ENCODE peak calls at places on chromosomes 2 and 18, in four cellular contexts. One of them, this sample, is unnamed.

GRCh38 chr2:234450431-234451095 is 46.3 kb downstream of the ARL4C start:
- DNase-seq in Peyer's patch: no peak
- DNase-seq in GM12892: no peak
- DNase-seq in body of pancreas: no peak
- DNase-seq in this sample: no peak

GRCh38 chr2:12596771-12597170 is 120.0 kb upstream of the TRIB2 start:
- DNase-seq in Peyer's patch: no peak
- DNase-seq in GM12892: no peak
- DNase-seq in body of pancreas: no peak
- DNase-seq in this sample: no peak

GRCh38 chr2:226903179-226903578 is 67.3 kb downstream of the RHBDD1 start:
- DNase-seq in Peyer's patch: no peak
- DNase-seq in GM12892: no peak
- DNase-seq in body of pancreas: no peak
- DNase-seq in this sample: no peak

GRCh38 chr18:8890957-8891464 is 185.7 kb downstream of the MTCL1 start:
- DNase-seq in Peyer's patch: peak
- DNase-seq in GM12892: no peak
- DNase-seq in body of pancreas: no peak
- DNase-seq in this sample: peak

GRCh38 chr18:46387426-46388131 is 269.4 kb downstream of the LOXHD1 start:
- DNase-seq in Peyer's patch: no peak
- DNase-seq in GM12892: no peak
- DNase-seq in body of pancreas: no peak
- DNase-seq in this sample: no peak

GRCh38 chr2:174442546-174443510 is 44.0 kb downstream of the GPR155 start:
- DNase-seq in Peyer's patch: no peak
- DNase-seq in GM12892: no peak
- DNase-seq in body of pancreas: no peak
- DNase-seq in this sample: no peak

GRCh38 chr2:3563521-3563976 is 5.4 kb upstream of the RNASEH1 start:
- DNase-seq in Peyer's patch: peak
- DNase-seq in GM12892: peak
- DNase-seq in body of pancreas: no peak
- DNase-seq in this sample: peak

GRCh38 chr18:23250893-23251656 is 115.8 kb downstream of the CABLES1 start:
- DNase-seq in Peyer's patch: peak
- DNase-seq in GM12892: no peak
- DNase-seq in body of pancreas: no peak
- DNase-seq in this sample: no peak

GRCh38 chr2:101493074-101493473 is 18.2 kb upstream of the RFX8 start:
- DNase-seq in Peyer's patch: no peak
- DNase-seq in GM12892: no peak
- DNase-seq in body of pancreas: no peak
- DNase-seq in this sample: no peak

GRCh38 chr2:7020059-7020458 is 102.8 kb downstream of the RNF144A start:
- DNase-seq in Peyer's patch: no peak
- DNase-seq in GM12892: no peak
- DNase-seq in body of pancreas: no peak
- DNase-seq in this sample: no peak

GRCh38 chr2:149740490-149740889 is 152.9 kb upstream of the MMADHC start:
- DNase-seq in Peyer's patch: no peak
- DNase-seq in GM12892: no peak
- DNase-seq in body of pancreas: no peak
- DNase-seq in this sample: no peak

GRCh38 chr18:68797901-68798300 is at the start of gene CCDC102B:
- DNase-seq in Peyer's patch: no peak
- DNase-seq in GM12892: no peak
- DNase-seq in body of pancreas: no peak
- DNase-seq in this sample: no peak

GRCh38 chr2:10762651-10763460 is 41.4 kb downstream of the ATP6V1C2 start:
- DNase-seq in Peyer's patch: no peak
- DNase-seq in GM12892: no peak
- DNase-seq in body of pancreas: no peak
- DNase-seq in this sample: no peak

GRCh38 chr2:237603718-237604362 is 13.3 kb upstream of the RAB17 start:
- DNase-seq in Peyer's patch: peak
- DNase-seq in GM12892: peak
- DNase-seq in body of pancreas: no peak
- DNase-seq in this sample: no peak

GRCh38 chr2:157471078-157471477 is 27.2 kb upstream of the CYTIP start:
- DNase-seq in Peyer's patch: no peak
- DNase-seq in GM12892: no peak
- DNase-seq in body of pancreas: no peak
- DNase-seq in this sample: no peak

GRCh38 chr2:213151437-213152064 is at the start of gene IKZF2:
- DNase-seq in Peyer's patch: peak
- DNase-seq in GM12892: peak
- DNase-seq in body of pancreas: peak
- DNase-seq in this sample: peak

GRCh38 chr2:26049641-26050040 is 15.8 kb downstream of the RAB10 start:
- DNase-seq in Peyer's patch: no peak
- DNase-seq in GM12892: no peak
- DNase-seq in body of pancreas: no peak
- DNase-seq in this sample: no peak

GRCh38 chr2:226063704-226064390 is 664.3 kb downstream of the NYAP2 start:
- DNase-seq in Peyer's patch: no peak
- DNase-seq in GM12892: no peak
- DNase-seq in body of pancreas: no peak
- DNase-seq in this sample: no peak

GRCh38 chr18:23629444-23629946 is 33.2 kb downstream of the ANKRD29 start:
- DNase-seq in Peyer's patch: peak
- DNase-seq in GM12892: no peak
- DNase-seq in body of pancreas: no peak
- DNase-seq in this sample: no peak

GRCh38 chr2:239214725-239215124 is 186.1 kb downstream of the HDAC4 start:
- DNase-seq in Peyer's patch: no peak
- DNase-seq in GM12892: no peak
- DNase-seq in body of pancreas: no peak
- DNase-seq in this sample: no peak

GRCh38 chr2:24439280-24439970 is 51.6 kb upstream of the NCOA1 start:
- DNase-seq in Peyer's patch: no peak
- DNase-seq in GM12892: no peak
- DNase-seq in body of pancreas: no peak
- DNase-seq in this sample: no peak

GRCh38 chr2:239814917-239815637 is 210.1 kb downstream of the NDUFA10 start:
- DNase-seq in Peyer's patch: peak
- DNase-seq in GM12892: no peak
- DNase-seq in body of pancreas: no peak
- DNase-seq in this sample: no peak

GRCh38 chr2:80517301-80517700 is 212.7 kb upstream of the LRRTM1 start:
- DNase-seq in Peyer's patch: no peak
- DNase-seq in GM12892: no peak
- DNase-seq in body of pancreas: no peak
- DNase-seq in this sample: no peak

GRCh38 chr2:71798266-71799012 is 345.1 kb downstream of the DYSF start:
- DNase-seq in Peyer's patch: peak
- DNase-seq in GM12892: no peak
- DNase-seq in body of pancreas: peak
- DNase-seq in this sample: peak

GRCh38 chr18:35029103-35029502 is 12.1 kb upstream of the MAPRE2 start:
- DNase-seq in Peyer's patch: no peak
- DNase-seq in GM12892: no peak
- DNase-seq in body of pancreas: no peak
- DNase-seq in this sample: no peak

GRCh38 chr2:231068525-231069222 is 12.0 kb downstream of the PSMD1 start:
- DNase-seq in Peyer's patch: no peak
- DNase-seq in GM12892: no peak
- DNase-seq in body of pancreas: no peak
- DNase-seq in this sample: peak

GRCh38 chr2:182929972-182930371 is 63.5 kb upstream of the FRZB start:
- DNase-seq in Peyer's patch: no peak
- DNase-seq in GM12892: no peak
- DNase-seq in body of pancreas: no peak
- DNase-seq in this sample: no peak

GRCh38 chr2:106109675-106110074 is 84.4 kb downstream of the UXS1 start:
- DNase-seq in Peyer's patch: no peak
- DNase-seq in GM12892: no peak
- DNase-seq in body of pancreas: no peak
- DNase-seq in this sample: no peak

GRCh38 chr2:47019532-47019931 is 103.9 kb upstream of the MCFD2 start:
- DNase-seq in Peyer's patch: no peak
- DNase-seq in GM12892: no peak
- DNase-seq in body of pancreas: no peak
- DNase-seq in this sample: no peak

GRCh38 chr2:55519908-55520885 is 679 bp downstream of the CFAP36 start:
- DNase-seq in Peyer's patch: peak
- DNase-seq in GM12892: no peak
- DNase-seq in body of pancreas: peak
- DNase-seq in this sample: peak

GRCh38 chr2:47664817-47665216 is 118.1 kb upstream of the MSH6 start:
- DNase-seq in Peyer's patch: peak
- DNase-seq in GM12892: no peak
- DNase-seq in body of pancreas: no peak
- DNase-seq in this sample: no peak

GRCh38 chr2:222835142-222835822 is 25.6 kb upstream of the ACSL3 start:
- DNase-seq in Peyer's patch: no peak
- DNase-seq in GM12892: no peak
- DNase-seq in body of pancreas: no peak
- DNase-seq in this sample: no peak

GRCh38 chr2:169818241-169818640 is 6.5 kb downstream of the METTL5 start:
- DNase-seq in Peyer's patch: no peak
- DNase-seq in GM12892: no peak
- DNase-seq in body of pancreas: no peak
- DNase-seq in this sample: no peak

GRCh38 chr2:9712263-9712662 is 81.5 kb upstream of the YWHAQ start:
- DNase-seq in Peyer's patch: no peak
- DNase-seq in GM12892: no peak
- DNase-seq in body of pancreas: no peak
- DNase-seq in this sample: no peak

GRCh38 chr18:30889582-30890301 is 152.8 kb downstream of the DSC3 start:
- DNase-seq in Peyer's patch: no peak
- DNase-seq in GM12892: no peak
- DNase-seq in body of pancreas: no peak
- DNase-seq in this sample: peak

GRCh38 chr18:25503567-25504081 is 151.7 kb upstream of the ZNF521 start:
- DNase-seq in Peyer's patch: peak
- DNase-seq in GM12892: no peak
- DNase-seq in body of pancreas: peak
- DNase-seq in this sample: peak

GRCh38 chr18:37235583-37235982 is 330.0 kb downstream of the CELF4 start:
- DNase-seq in Peyer's patch: no peak
- DNase-seq in GM12892: no peak
- DNase-seq in body of pancreas: no peak
- DNase-seq in this sample: no peak

GRCh38 chr2:196259507-196260481 is 88.4 kb upstream of the STK17B start:
- DNase-seq in Peyer's patch: peak
- DNase-seq in GM12892: no peak
- DNase-seq in body of pancreas: no peak
- DNase-seq in this sample: peak

GRCh38 chr2:221034026-221034701 is 537.9 kb downstream of the EPHA4 start:
- DNase-seq in Peyer's patch: no peak
- DNase-seq in GM12892: no peak
- DNase-seq in body of pancreas: no peak
- DNase-seq in this sample: no peak

DNA sequence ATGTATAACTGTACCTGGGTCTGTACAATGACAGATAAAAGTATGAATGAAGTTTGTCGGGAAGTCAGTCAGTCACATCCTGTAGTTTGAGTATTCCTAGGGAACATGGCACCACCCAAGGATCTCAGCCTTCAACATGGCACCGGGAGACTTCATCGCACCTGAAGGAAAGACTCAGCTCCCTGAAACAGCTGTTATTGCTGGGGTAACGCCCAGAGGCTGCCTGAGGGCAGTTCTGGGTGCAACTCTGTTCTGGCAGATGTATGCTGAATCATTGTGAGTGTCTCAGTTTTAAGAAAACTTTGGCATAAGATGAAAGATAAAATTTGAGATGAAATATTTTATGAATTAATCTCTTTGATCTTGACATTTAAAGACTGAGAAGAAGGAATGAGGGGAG is 49.9 kb upstream of the SERPINB2 start:
- DNase-seq in Peyer's patch: no peak
- DNase-seq in GM12892: no peak
- DNase-seq in body of pancreas: no peak
- DNase-seq in this sample: no peak
- TF ChIP-seq POLR2A in Peyer's patch: no peak
- TF ChIP-seq POLR2A in GM12892: no peak
- TF ChIP-seq POLR2A in body of pancreas: no peak
- TF ChIP-seq POLR2A in this sample: no peak

GRCh38 chr2:94992360-94992759 is 33.1 kb upstream of the MAL start:
- DNase-seq in Peyer's patch: no peak
- DNase-seq in GM12892: no peak
- DNase-seq in body of pancreas: no peak
- DNase-seq in this sample: no peak
- TF ChIP-seq POLR2A in Peyer's patch: no peak
- TF ChIP-seq POLR2A in GM12892: no peak
- TF ChIP-seq POLR2A in body of pancreas: no peak
- TF ChIP-seq POLR2A in this sample: no peak

GRCh38 chr2:74556831-74557370 is 2.4 kb downstream of the DOK1 start:
- DNase-seq in Peyer's patch: no peak
- DNase-seq in GM12892: no peak
- DNase-seq in body of pancreas: no peak
- DNase-seq in this sample: no peak
- TF ChIP-seq POLR2A in Peyer's patch: no peak
- TF ChIP-seq POLR2A in GM12892: peak
- TF ChIP-seq POLR2A in body of pancreas: no peak
- TF ChIP-seq POLR2A in this sample: no peak

DNA sequence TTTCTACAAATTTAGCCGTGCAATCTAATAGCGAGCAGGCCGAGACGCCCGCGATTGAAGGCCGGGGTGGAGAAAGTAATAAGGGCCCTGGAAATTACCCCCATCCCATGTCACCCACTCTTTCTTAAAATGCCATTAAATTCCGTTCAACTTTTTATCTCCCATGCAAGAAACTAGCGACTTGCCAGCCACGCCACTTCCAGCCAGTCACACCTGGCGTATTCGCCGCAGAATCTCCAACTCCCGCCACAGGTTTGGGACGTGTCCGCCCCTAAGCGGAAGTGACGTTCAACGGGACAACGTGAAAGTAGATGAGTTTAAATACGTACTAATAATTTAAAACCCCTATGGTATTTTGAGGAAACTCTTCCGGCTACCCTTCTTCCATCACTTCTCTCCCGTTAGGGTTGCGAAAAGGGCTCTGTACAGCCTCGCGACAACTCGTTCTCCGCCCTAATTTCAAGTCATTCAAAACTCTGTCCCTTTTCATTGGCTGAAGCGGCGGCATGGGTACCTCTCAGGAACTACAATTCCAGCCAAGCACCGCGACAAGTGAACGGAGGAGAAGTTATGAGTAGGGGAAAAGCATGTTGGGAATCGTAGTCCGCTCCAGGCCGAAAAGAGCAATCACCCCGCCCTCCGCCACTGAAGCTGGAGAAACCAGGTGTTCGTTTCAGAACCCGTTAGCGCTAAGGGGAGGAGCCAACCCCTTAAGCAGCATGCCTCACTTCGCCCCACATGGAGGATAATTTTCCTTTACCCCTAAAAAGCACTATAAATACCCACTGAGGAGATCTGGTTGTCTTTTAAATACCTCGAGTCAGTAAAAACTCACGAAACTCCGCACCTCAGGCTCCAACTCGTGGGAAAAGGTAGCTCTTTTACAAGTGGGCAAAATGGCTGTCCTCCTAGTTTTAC is at the start of gene ZRANB3:
- DNase-seq in Peyer's patch: peak
- DNase-seq in GM12892: peak
- DNase-seq in body of pancreas: peak
- DNase-seq in this sample: peak
- TF ChIP-seq POLR2A in Peyer's patch: no peak
- TF ChIP-seq POLR2A in GM12892: peak
- TF ChIP-seq POLR2A in body of pancreas: peak
- TF ChIP-seq POLR2A in this sample: peak

This sample was measured in erythroblast.